ENCODE peak calls at places on chromosomes 7 and 10, in ten cellular contexts. F is fibroblast of the aortic adventitia; P is BE2C; N is HFF-Myc; I is bronchial epithelial cell; Y is GM12865; J is tibial artery; O is AG10803; B is neural progenitor cell; Q is CD8-positive, alpha-beta T cell. L is an unnamed sample.

GRCh38 chr10:131924982-131925649 is 24.3 kb downstream of the PPP2R2D start:
- DNase-seq in F (no peak), P (no peak), N (no peak), I (no peak), Y (no peak), J (no peak), O (no peak), B (no peak), Q (no peak), L (no peak)

GRCh38 chr7:131103997-131104396 is 223.7 kb upstream of the MKLN1 start:
- DNase-seq in F (peak; percentile 88), P (no peak), N (no peak), I (no peak), Y (no peak), J (no peak), O (peak; percentile 95), B (no peak), Q (no peak), L (no peak)

GRCh38 chr7:9608560-9608959 is 1175.2 kb downstream of the NXPH1 start:
- DNase-seq in F (no peak), P (no peak), N (no peak), I (peak; percentile 33), Y (no peak), J (no peak), O (no peak), B (no peak), Q (no peak), L (no peak)

GRCh38 chr10:99005254-99005653 is 230.4 kb downstream of the HPSE2 start:
- DNase-seq in F (no peak), P (no peak), N (no peak), I (no peak), Y (no peak), J (no peak), O (no peak), B (no peak), Q (no peak), L (no peak)

GRCh38 chr10:129867780-129868179 is 96.3 kb downstream of the EBF3 start:
- DNase-seq in F (no peak), P (no peak), N (no peak), I (no peak), Y (no peak), J (no peak), O (no peak), B (no peak), Q (no peak), L (no peak)

GRCh38 chr7:90961037-90961725 is 303.1 kb upstream of the FZD1 start:
- DNase-seq in F (no peak), P (no peak), N (no peak), I (peak; percentile 87), Y (no peak), J (no peak), O (no peak), B (no peak), Q (no peak), L (no peak)

GRCh38 chr7:108147031-108147563 is 16.9 kb upstream of the LAMB4 start:
- DNase-seq in F (no peak), P (peak; percentile 69), N (no peak), I (no peak), Y (no peak), J (no peak), O (no peak), B (no peak), Q (no peak), L (no peak)

GRCh38 chr10:75191821-75192568 is 18.6 kb upstream of the VDAC2 start:
- DNase-seq in F (peak; percentile 97), P (no peak), N (peak; percentile 54), I (peak; percentile 96), Y (no peak), J (peak; percentile 65), O (peak; percentile 93), B (no peak), Q (no peak), L (peak; percentile 53)

GRCh38 chr7:105826143-105826542 is 50.3 kb downstream of the ATXN7L1 start:
- DNase-seq in F (peak; percentile 85), P (no peak), N (no peak), I (no peak), Y (no peak), J (no peak), O (peak; percentile 88), B (no peak), Q (no peak), L (no peak)

GRCh38 chr10:42955493-42955889 is 121.4 kb upstream of the RET start:
- DNase-seq in F (no peak), P (no peak), N (no peak), I (no peak), Y (no peak), J (no peak), O (no peak), B (no peak), Q (no peak), L (no peak)

GRCh38 chr7:27131390-27131819 is 848 bp upstream of the HOXA4 start:
- DNase-seq in F (no peak), P (no peak), N (no peak), I (no peak), Y (no peak), J (no peak), O (no peak), B (no peak), Q (no peak), L (no peak)

GRCh38 chr7:27128776-27129728 is 1.5 kb downstream of the HOXA4 start:
- DNase-seq in F (no peak), P (no peak), N (no peak), I (no peak), Y (no peak), J (no peak), O (no peak), B (no peak), Q (no peak), L (no peak)

GRCh38 chr7:27128034-27128433 is 2.5 kb downstream of the HOXA4 start:
- DNase-seq in F (peak; percentile 59), P (no peak), N (no peak), I (no peak), Y (no peak), J (no peak), O (no peak), B (no peak), Q (no peak), L (no peak)

GRCh38 chr7:27130540-27131389 is at the start of gene HOXA4:
- DNase-seq in F (peak; percentile 74), P (no peak), N (no peak), I (no peak), Y (no peak), J (peak; percentile 92), O (peak; percentile 89), B (peak; percentile 79), Q (peak; percentile 50), L (peak; percentile 63)

DNA sequence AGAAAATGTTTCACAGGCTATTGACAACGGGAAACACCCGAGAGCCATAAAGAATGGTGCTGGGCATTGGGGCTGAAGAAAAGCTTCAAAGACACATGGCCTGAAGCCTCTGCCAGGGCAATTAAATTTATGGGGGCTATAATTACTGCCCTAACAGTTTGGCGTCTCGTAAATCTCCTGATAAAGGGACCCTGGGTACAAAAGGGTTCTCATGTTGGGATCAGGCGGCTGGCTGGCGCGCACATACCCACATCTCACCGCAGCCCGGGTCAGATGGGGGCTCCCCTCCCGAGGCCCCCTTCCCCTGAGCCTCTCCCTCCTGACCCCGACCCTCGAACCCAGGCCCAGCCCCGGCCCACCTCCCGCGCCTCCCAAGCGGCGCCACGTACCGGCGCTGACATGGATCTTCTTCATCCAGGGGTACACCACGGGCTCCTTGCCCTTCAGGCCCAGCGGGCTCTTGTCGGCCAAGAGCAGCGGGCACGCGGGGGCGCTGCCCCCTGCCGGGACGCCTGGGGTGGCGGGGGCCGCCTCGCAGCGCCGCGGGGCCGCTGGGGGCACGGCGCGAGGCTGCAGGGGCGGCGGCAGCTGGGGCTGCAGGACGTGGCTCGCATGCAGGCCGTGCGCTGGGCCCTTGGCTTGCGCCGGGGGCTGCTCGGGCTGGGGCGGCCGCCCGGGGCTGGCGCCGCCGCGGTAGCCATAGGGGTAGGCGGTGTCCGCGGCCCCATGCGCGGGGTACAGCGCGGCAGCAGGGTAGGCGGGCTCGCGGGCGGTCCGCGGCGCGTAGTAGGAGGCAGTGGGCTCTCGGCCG is 623 bp downstream of the HOXA4 start:
- DNase-seq in F (no peak), P (no peak), N (no peak), I (no peak), Y (no peak), J (no peak), O (peak; percentile 37), B (peak; percentile 44), Q (no peak), L (no peak)
- TF ChIP-seq CTCF in F (peak; percentile 7), P (no peak), N (no peak), I (no peak), Y (no peak), J (no peak), O (no peak), B (no peak), Q (no peak), L (no peak)

DNA sequence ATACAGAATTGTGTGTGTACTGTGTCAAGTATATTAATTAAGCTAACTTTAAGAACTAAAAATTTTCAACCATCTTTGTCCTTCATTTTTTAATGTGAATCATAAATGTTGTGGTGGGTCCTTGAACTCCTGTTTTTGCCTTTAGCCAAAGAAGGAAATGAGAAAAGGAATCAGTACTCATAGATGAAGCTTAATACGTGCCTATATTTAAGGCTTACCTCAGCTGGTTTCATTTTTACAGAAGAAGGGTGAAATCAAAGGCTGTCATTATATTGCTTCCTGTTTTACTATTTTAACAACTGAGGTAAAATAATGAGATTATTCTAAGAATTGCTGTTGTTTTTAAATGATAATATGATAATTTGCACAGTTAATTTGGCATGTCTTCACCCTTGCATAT is 6.3 kb upstream of the SNX13 start:
- DNase-seq in F (no peak), P (no peak), N (no peak), I (no peak), Y (peak; percentile 24), J (no peak), O (no peak), B (no peak), Q (no peak), L (no peak)
- H3K4me3 ChIP-seq in F (no peak overlapping the region), P (no peak overlapping the region), N (no peak overlapping the region), I (no peak overlapping the region), Y (no peak overlapping the region), J (no peak overlapping the region), O (no peak overlapping the region), B (no peak overlapping the region), Q (no peak overlapping the region), L (peak overlapping the region; percentile 3)

DNA sequence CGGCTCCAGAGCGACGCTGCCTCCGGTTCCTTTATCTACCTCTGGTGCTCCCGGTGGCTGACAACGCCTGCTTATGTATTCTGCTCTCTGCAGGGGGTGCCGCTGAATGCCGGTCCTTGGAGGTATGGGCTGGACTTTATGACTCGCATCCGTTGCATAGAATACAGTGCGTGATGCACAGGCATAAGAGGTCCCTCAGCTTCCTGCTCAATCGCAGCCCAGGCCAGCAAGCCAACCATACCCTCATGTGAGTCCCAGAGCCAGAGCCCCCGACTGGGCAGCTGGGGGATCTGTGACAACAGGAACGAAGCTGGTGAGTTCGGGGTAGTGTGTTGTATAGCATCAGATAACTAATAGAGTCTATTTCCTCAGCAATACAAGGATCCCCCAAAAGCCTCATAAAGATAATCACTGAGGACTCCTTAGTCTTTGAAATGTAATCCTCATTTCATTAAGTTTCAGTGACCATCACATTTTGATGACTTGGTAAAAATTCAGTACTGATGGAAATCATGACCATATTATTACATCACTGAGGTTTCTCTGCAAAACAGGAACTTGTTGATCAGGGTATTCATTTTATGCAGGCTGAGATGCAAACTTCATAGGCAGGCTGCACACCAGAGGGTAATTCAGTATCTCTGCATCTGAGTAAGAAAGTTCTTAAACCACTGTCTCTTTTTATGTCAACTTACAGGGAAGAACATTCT is 607.8 kb downstream of the PTPRN2 start:
- DNase-seq in F (no peak), P (no peak), N (no peak), I (no peak), Y (no peak), J (no peak), O (no peak), B (peak; percentile 57), Q (no peak), L (no peak)
- TF ChIP-seq CTCF in F (no peak), P (no peak), N (no peak), I (no peak), Y (no peak), J (no peak), O (no peak), B (peak; percentile 56), Q (no peak), L (no peak)

GRCh38 chr7:73555411-73555982 is 2.0 kb downstream of the BCL7B start:
- DNase-seq in F (no peak), P (no peak), N (no peak), I (no peak), Y (no peak), J (no peak), O (peak; percentile 61), B (no peak), Q (no peak), L (no peak)
- H3K4me3 ChIP-seq in F (peak overlapping the region; percentile 84), P (no peak overlapping the region), N (peak overlapping the region; percentile 76), I (no peak overlapping the region), Y (peak overlapping the region; percentile 99), J (peak overlapping the region; percentile 74), O (peak overlapping the region; percentile 88), B (no peak overlapping the region), Q (peak overlapping the region; percentile 84), L (peak overlapping the region; percentile 75)